ENCODE peak calls at places on chromosome 20, in ten cellular contexts. One of them, this sample, is unnamed.

GRCh38 chr20:34237942-34238341 is 3.3 kb upstream of the ASIP start:
- DNase-seq in NCI-H226: no peak
- DNase-seq in stimulated activated CD4-positive, alpha-beta T cell treated with anti-CD3 and anti-CD28 coated beads, Interleukin-2, amount 100 ng/mL, for 48 hours: no peak
- DNase-seq in NCI-H1436: no peak
- DNase-seq in neuronal stem cell: no peak
- DNase-seq in SK-MEL-5: no peak
- DNase-seq in NCI-H1048: no peak
- DNase-seq in iris pigment epithelial cell: no peak
- DNase-seq in T follicular helper cell: no peak
- DNase-seq in right cardiac atrium: no peak
- DNase-seq in this sample: no peak

GRCh38 chr20:38132910-38133501 is 32.1 kb downstream of the TGM2 start:
- DNase-seq in NCI-H226: no peak
- DNase-seq in stimulated activated CD4-positive, alpha-beta T cell treated with anti-CD3 and anti-CD28 coated beads, Interleukin-2, amount 100 ng/mL, for 48 hours: no peak
- DNase-seq in NCI-H1436: no peak
- DNase-seq in neuronal stem cell: no peak
- DNase-seq in SK-MEL-5: no peak
- DNase-seq in NCI-H1048: no peak
- DNase-seq in iris pigment epithelial cell: no peak
- DNase-seq in T follicular helper cell: no peak
- DNase-seq in right cardiac atrium: no peak
- DNase-seq in this sample: no peak

GRCh38 chr20:50562262-50562701 is 52.1 kb downstream of the PTPN1 start:
- DNase-seq in NCI-H226: no peak
- DNase-seq in stimulated activated CD4-positive, alpha-beta T cell treated with anti-CD3 and anti-CD28 coated beads, Interleukin-2, amount 100 ng/mL, for 48 hours: no peak
- DNase-seq in NCI-H1436: no peak
- DNase-seq in neuronal stem cell: no peak
- DNase-seq in SK-MEL-5: no peak
- DNase-seq in NCI-H1048: no peak
- DNase-seq in iris pigment epithelial cell: no peak
- DNase-seq in T follicular helper cell: no peak
- DNase-seq in right cardiac atrium: no peak
- DNase-seq in this sample: no peak

GRCh38 chr20:43843096-43843964 is 71.3 kb upstream of the TOX2 start:
- DNase-seq in NCI-H226: peak
- DNase-seq in stimulated activated CD4-positive, alpha-beta T cell treated with anti-CD3 and anti-CD28 coated beads, Interleukin-2, amount 100 ng/mL, for 48 hours: no peak
- DNase-seq in NCI-H1436: no peak
- DNase-seq in neuronal stem cell: no peak
- DNase-seq in SK-MEL-5: no peak
- DNase-seq in NCI-H1048: no peak
- DNase-seq in iris pigment epithelial cell: peak
- DNase-seq in T follicular helper cell: no peak
- DNase-seq in right cardiac atrium: no peak
- DNase-seq in this sample: no peak

GRCh38 chr20:9458075-9458818 is 56.1 kb upstream of the LAMP5 start:
- DNase-seq in NCI-H226: no peak
- DNase-seq in stimulated activated CD4-positive, alpha-beta T cell treated with anti-CD3 and anti-CD28 coated beads, Interleukin-2, amount 100 ng/mL, for 48 hours: no peak
- DNase-seq in NCI-H1436: no peak
- DNase-seq in neuronal stem cell: no peak
- DNase-seq in SK-MEL-5: peak
- DNase-seq in NCI-H1048: no peak
- DNase-seq in iris pigment epithelial cell: peak
- DNase-seq in T follicular helper cell: no peak
- DNase-seq in right cardiac atrium: no peak
- DNase-seq in this sample: no peak

GRCh38 chr20:47645632-47646031 is 139.6 kb downstream of the SULF2 start:
- DNase-seq in NCI-H226: no peak
- DNase-seq in stimulated activated CD4-positive, alpha-beta T cell treated with anti-CD3 and anti-CD28 coated beads, Interleukin-2, amount 100 ng/mL, for 48 hours: no peak
- DNase-seq in NCI-H1436: no peak
- DNase-seq in neuronal stem cell: no peak
- DNase-seq in SK-MEL-5: no peak
- DNase-seq in NCI-H1048: no peak
- DNase-seq in iris pigment epithelial cell: no peak
- DNase-seq in T follicular helper cell: no peak
- DNase-seq in right cardiac atrium: no peak
- DNase-seq in this sample: no peak

GRCh38 chr20:7629880-7630279 is 310.4 kb downstream of the HAO1 start:
- DNase-seq in NCI-H226: peak
- DNase-seq in stimulated activated CD4-positive, alpha-beta T cell treated with anti-CD3 and anti-CD28 coated beads, Interleukin-2, amount 100 ng/mL, for 48 hours: no peak
- DNase-seq in NCI-H1436: no peak
- DNase-seq in neuronal stem cell: no peak
- DNase-seq in SK-MEL-5: no peak
- DNase-seq in NCI-H1048: no peak
- DNase-seq in iris pigment epithelial cell: no peak
- DNase-seq in T follicular helper cell: no peak
- DNase-seq in right cardiac atrium: no peak
- DNase-seq in this sample: no peak

GRCh38 chr20:41407617-41408016 is 41.0 kb upstream of the EMILIN3 start:
- DNase-seq in NCI-H226: no peak
- DNase-seq in stimulated activated CD4-positive, alpha-beta T cell treated with anti-CD3 and anti-CD28 coated beads, Interleukin-2, amount 100 ng/mL, for 48 hours: no peak
- DNase-seq in NCI-H1436: no peak
- DNase-seq in neuronal stem cell: no peak
- DNase-seq in SK-MEL-5: no peak
- DNase-seq in NCI-H1048: no peak
- DNase-seq in iris pigment epithelial cell: no peak
- DNase-seq in T follicular helper cell: no peak
- DNase-seq in right cardiac atrium: no peak
- DNase-seq in this sample: peak

GRCh38 chr20:34753706-34754461 is 49.7 kb downstream of the TP53INP2 start:
- DNase-seq in NCI-H226: no peak
- DNase-seq in stimulated activated CD4-positive, alpha-beta T cell treated with anti-CD3 and anti-CD28 coated beads, Interleukin-2, amount 100 ng/mL, for 48 hours: no peak
- DNase-seq in NCI-H1436: no peak
- DNase-seq in neuronal stem cell: no peak
- DNase-seq in SK-MEL-5: no peak
- DNase-seq in NCI-H1048: no peak
- DNase-seq in iris pigment epithelial cell: peak
- DNase-seq in T follicular helper cell: no peak
- DNase-seq in right cardiac atrium: no peak
- DNase-seq in this sample: no peak

GRCh38 chr20:34703573-34704176 is 469 bp upstream of the TP53INP2 start:
- DNase-seq in NCI-H226: no peak
- DNase-seq in stimulated activated CD4-positive, alpha-beta T cell treated with anti-CD3 and anti-CD28 coated beads, Interleukin-2, amount 100 ng/mL, for 48 hours: no peak
- DNase-seq in NCI-H1436: no peak
- DNase-seq in neuronal stem cell: no peak
- DNase-seq in SK-MEL-5: no peak
- DNase-seq in NCI-H1048: no peak
- DNase-seq in iris pigment epithelial cell: peak
- DNase-seq in T follicular helper cell: no peak
- DNase-seq in right cardiac atrium: no peak
- DNase-seq in this sample: no peak

This sample was measured in CMK.